ENCODE peak calls at places on chromosome 21, in seven cellular contexts. One of them, this sample, is unnamed.

GRCh38 chr21:34544032-34544496 is 32.1 kb upstream of the KCNE1 start:
- DNase-seq in HFFc6: peak; percentile 64
- DNase-seq in bronchial epithelial cell: peak; percentile 75
- DNase-seq in midbrain: no peak
- DNase-seq in cardiac muscle cell: peak; percentile 89
- DNase-seq in AG09309: no peak
- DNase-seq in iris pigment epithelial cell: peak; percentile 80
- DNase-seq in this sample: no peak

GRCh38 chr21:44353200-44353970 is at the start of gene TRPM2:
- DNase-seq in HFFc6: no peak
- DNase-seq in bronchial epithelial cell: no peak
- DNase-seq in midbrain: no peak
- DNase-seq in cardiac muscle cell: peak; percentile 56
- DNase-seq in AG09309: no peak
- DNase-seq in iris pigment epithelial cell: peak; percentile 39
- DNase-seq in this sample: no peak

GRCh38 chr21:31509108-31510017 is 150.1 kb upstream of the SOD1 start:
- DNase-seq in HFFc6: no peak
- DNase-seq in bronchial epithelial cell: peak; percentile 67
- DNase-seq in midbrain: no peak
- DNase-seq in cardiac muscle cell: peak; percentile 44
- DNase-seq in AG09309: no peak
- DNase-seq in iris pigment epithelial cell: peak; percentile 71
- DNase-seq in this sample: no peak

GRCh38 chr21:44199448-44199847 is 41.3 kb downstream of the ICOSLG start:
- DNase-seq in HFFc6: no peak
- DNase-seq in bronchial epithelial cell: no peak
- DNase-seq in midbrain: no peak
- DNase-seq in cardiac muscle cell: no peak
- DNase-seq in AG09309: no peak
- DNase-seq in iris pigment epithelial cell: no peak
- DNase-seq in this sample: no peak

GRCh38 chr21:17585875-17586450 is 26.7 kb downstream of the BTG3 start:
- DNase-seq in HFFc6: peak; percentile 48
- DNase-seq in bronchial epithelial cell: peak; percentile 50
- DNase-seq in midbrain: peak; percentile 78
- DNase-seq in cardiac muscle cell: peak; percentile 74
- DNase-seq in AG09309: peak; percentile 13
- DNase-seq in iris pigment epithelial cell: peak; percentile 47
- DNase-seq in this sample: peak; percentile 31

GRCh38 chr21:33915368-33916199 is at the start of gene ATP5PO:
- DNase-seq in HFFc6: peak; percentile 97
- DNase-seq in bronchial epithelial cell: peak; percentile 94
- DNase-seq in midbrain: peak; percentile 98
- DNase-seq in cardiac muscle cell: peak; percentile 98
- DNase-seq in AG09309: peak; percentile 88
- DNase-seq in iris pigment epithelial cell: peak; percentile 99
- DNase-seq in this sample: peak; percentile 97

GRCh38 chr21:43731476-43731875 is 12.5 kb downstream of the PDXK start:
- DNase-seq in HFFc6: no peak
- DNase-seq in bronchial epithelial cell: no peak
- DNase-seq in midbrain: no peak
- DNase-seq in cardiac muscle cell: no peak
- DNase-seq in AG09309: no peak
- DNase-seq in iris pigment epithelial cell: no peak
- DNase-seq in this sample: no peak

GRCh38 chr21:42252778-42253340 is 33.9 kb downstream of the ABCG1 start:
- DNase-seq in HFFc6: no peak
- DNase-seq in bronchial epithelial cell: no peak
- DNase-seq in midbrain: no peak
- DNase-seq in cardiac muscle cell: no peak
- DNase-seq in AG09309: no peak
- DNase-seq in iris pigment epithelial cell: no peak
- DNase-seq in this sample: no peak

GRCh38 chr21:45410865-45411809 is 6.2 kb downstream of the COL18A1 start:
- DNase-seq in HFFc6: no peak
- DNase-seq in bronchial epithelial cell: no peak
- DNase-seq in midbrain: no peak
- DNase-seq in cardiac muscle cell: peak; percentile 46
- DNase-seq in AG09309: no peak
- DNase-seq in iris pigment epithelial cell: no peak
- DNase-seq in this sample: no peak

GRCh38 chr21:42649122-42650032 is 4.0 kb upstream of the PDE9A start:
- DNase-seq in HFFc6: no peak
- DNase-seq in bronchial epithelial cell: no peak
- DNase-seq in midbrain: no peak
- DNase-seq in cardiac muscle cell: no peak
- DNase-seq in AG09309: no peak
- DNase-seq in iris pigment epithelial cell: no peak
- DNase-seq in this sample: no peak

GRCh38 chr21:31162827-31163226 is 124.6 kb upstream of the KRTAP19-8 start:
- DNase-seq in HFFc6: no peak
- DNase-seq in bronchial epithelial cell: peak; percentile 4
- DNase-seq in midbrain: peak; percentile 26
- DNase-seq in cardiac muscle cell: peak; percentile 31
- DNase-seq in AG09309: no peak
- DNase-seq in iris pigment epithelial cell: peak; percentile 62
- DNase-seq in this sample: peak; percentile 74

GRCh38 chr21:38813143-38813542 is 7.4 kb downstream of the ETS2 start:
- DNase-seq in HFFc6: no peak
- DNase-seq in bronchial epithelial cell: no peak
- DNase-seq in midbrain: no peak
- DNase-seq in cardiac muscle cell: no peak
- DNase-seq in AG09309: no peak
- DNase-seq in iris pigment epithelial cell: no peak
- DNase-seq in this sample: no peak

GRCh38 chr21:32307706-32308105 is 9.1 kb downstream of the MRAP start:
- DNase-seq in HFFc6: no peak
- DNase-seq in bronchial epithelial cell: no peak
- DNase-seq in midbrain: no peak
- DNase-seq in cardiac muscle cell: peak; percentile 56
- DNase-seq in AG09309: no peak
- DNase-seq in iris pigment epithelial cell: peak; percentile 80
- DNase-seq in this sample: no peak

GRCh38 chr21:35275776-35276175 is 226.7 kb upstream of the RUNX1 start:
- DNase-seq in HFFc6: no peak
- DNase-seq in bronchial epithelial cell: no peak
- DNase-seq in midbrain: no peak
- DNase-seq in cardiac muscle cell: peak; percentile 45
- DNase-seq in AG09309: no peak
- DNase-seq in iris pigment epithelial cell: peak; percentile 38
- DNase-seq in this sample: no peak

GRCh38 chr21:43956667-43957030 is 55.5 kb upstream of the TRAPPC10 start:
- DNase-seq in HFFc6: peak; percentile 7
- DNase-seq in bronchial epithelial cell: no peak
- DNase-seq in midbrain: no peak
- DNase-seq in cardiac muscle cell: peak; percentile 36
- DNase-seq in AG09309: no peak
- DNase-seq in iris pigment epithelial cell: peak; percentile 67
- DNase-seq in this sample: no peak

GRCh38 chr21:37348664-37349063 is 17.9 kb upstream of the DYRK1A start:
- DNase-seq in HFFc6: peak; percentile 11
- DNase-seq in bronchial epithelial cell: no peak
- DNase-seq in midbrain: no peak
- DNase-seq in cardiac muscle cell: no peak
- DNase-seq in AG09309: no peak
- DNase-seq in iris pigment epithelial cell: no peak
- DNase-seq in this sample: no peak